ENCODE peak calls at places on chromosomes 16 and 17, in four cellular contexts. M is HCT116, I is nephron progenitor cell, S is neural crest cell. X is an unnamed sample.

GRCh38 chr17:65902165-65902564 is 289.8 kb downstream of the CEP112 start:
- DNase-seq in S (no peak), I (no peak), M (no peak), X (no peak)

GRCh38 chr17:42072323-42073187 is 22.2 kb upstream of the C17orf113 start:
- DNase-seq in S (peak; percentile 24), M (no peak), I (peak; percentile 72), X (no peak)

GRCh38 chr16:66544358-66544757 is 5.6 kb downstream of the TK2 start:
- DNase-seq in M (no peak), I (no peak), S (no peak), X (no peak)

GRCh38 chr16:23949630-23950290 is 114.0 kb downstream of the PRKCB start:
- DNase-seq in I (no peak), M (no peak), S (no peak), X (no peak)

GRCh38 chr16:25013049-25013448 is 2.1 kb downstream of the ARHGAP17 start:
- DNase-seq in I (no peak), M (no peak), S (no peak), X (no peak)

GRCh38 chr16:21001262-21001661 is 100.7 kb downstream of the LYRM1 start:
- DNase-seq in S (no peak), I (peak; percentile 21), M (peak; percentile 38), X (peak; percentile 39)

GRCh38 chr16:61382435-61382834 is 653.8 kb downstream of the CDH8 start:
- DNase-seq in S (no peak), M (no peak), I (no peak), X (no peak)

GRCh38 chr16:10920726-10921427 is 21.4 kb downstream of the DEXI start:
- DNase-seq in M (no peak), I (no peak), S (no peak), X (peak; percentile 40)

GRCh38 chr17:46974086-46974485 is 5.0 kb downstream of the RPRML start:
- DNase-seq in S (no peak), M (no peak), I (no peak), X (no peak)

GRCh38 chr17:75835315-75835987 is 8.8 kb downstream of the UNC13D start:
- DNase-seq in M (no peak), I (peak; percentile 40), S (no peak), X (no peak)

GRCh38 chr17:39664581-39665561 is at the start of gene TCAP:
- DNase-seq in I (no peak), M (no peak), S (no peak), X (no peak)

GRCh38 chr17:75525806-75526554 is 483 bp downstream of the LLGL2 start:
- DNase-seq in I (peak; percentile 48), S (no peak), M (no peak), X (no peak)

GRCh38 chr16:66651474-66651765 is 45.1 kb downstream of the CMTM4 start:
- DNase-seq in S (no peak), M (no peak), I (no peak), X (no peak)

GRCh38 chr16:67406628-67407027 is 9.6 kb downstream of the ZDHHC1 start:
- DNase-seq in M (no peak), I (no peak), S (no peak), X (peak; percentile 83)

GRCh38 chr16:46844771-46845170 is 13.8 kb upstream of the C16orf87 start:
- DNase-seq in M (no peak), I (no peak), S (no peak), X (no peak)

GRCh38 chr17:9291912-9292562 is 270.7 kb downstream of the NTN1 start:
- DNase-seq in I (peak; percentile 41), S (peak; percentile 33), M (no peak), X (peak; percentile 40)

GRCh38 chr17:73191443-73192218 is 1.2 kb upstream of the COG1 start:
- DNase-seq in M (peak; percentile 80), I (peak; percentile 69), S (peak; percentile 64), X (peak; percentile 77)

GRCh38 chr17:31371511-31372097 is 19.9 kb upstream of the RAB11FIP4 start:
- DNase-seq in M (no peak), I (no peak), S (no peak), X (no peak)

GRCh38 chr17:41975099-41976083 is 8.8 kb downstream of the CNP start:
- DNase-seq in I (no peak), M (no peak), S (no peak), X (no peak)

GRCh38 chr16:28139530-28139929 is 72.2 kb downstream of the XPO6 start:
- DNase-seq in S (no peak), I (no peak), M (no peak), X (no peak)

GRCh38 chr17:1435326-1435725 is 20.7 kb downstream of the CRK start:
- DNase-seq in S (no peak), I (no peak), M (no peak), X (no peak)

GRCh38 chr16:74726736-74727135 is 26.1 kb upstream of the MLKL start:
- DNase-seq in M (no peak), S (peak; percentile 48), I (peak; percentile 35), X (no peak)

GRCh38 chr16:79757968-79758367 is 157.4 kb upstream of the MAF start:
- DNase-seq in I (no peak), S (no peak), M (no peak), X (no peak)

GRCh38 chr16:9077001-9077809 is 14.2 kb upstream of the HAPSTR1 start:
- DNase-seq in S (no peak), I (no peak), M (peak; percentile 47), X (peak; percentile 88)

GRCh38 chr16:68700120-68700519 is 37.0 kb upstream of the CDH1 start:
- DNase-seq in I (no peak), M (no peak), S (no peak), X (no peak)

GRCh38 chr17:2233441-2233947 is 70.1 kb downstream of the SMG6 start:
- DNase-seq in S (no peak), M (no peak), I (peak; percentile 14), X (no peak)

GRCh38 chr17:82134101-82134500 is 36.1 kb upstream of the FASN start:
- DNase-seq in S (no peak), I (no peak), M (no peak), X (peak; percentile 41)

GRCh38 chr16:1295465-1295864 is 14.0 kb upstream of the UBE2I start:
- DNase-seq in I (no peak), S (no peak), M (no peak), X (peak; percentile 19)

GRCh38 chr17:32849879-32850278 is 27.0 kb downstream of the MYO1D start:
- DNase-seq in S (no peak), I (no peak), M (no peak), X (no peak)

GRCh38 chr16:10876799-10877341 is at the start of gene CIITA:
- DNase-seq in M (peak; percentile 81), S (no peak), I (no peak), X (peak; percentile 95)

GRCh38 chr17:81909966-81910839 is 996 bp downstream of the PCYT2 start:
- DNase-seq in M (no peak), I (peak; percentile 55), S (no peak), X (no peak)

GRCh38 chr17:42775534-42776098 is 2.4 kb downstream of the VPS25 start:
- DNase-seq in I (no peak), S (no peak), M (no peak), X (no peak)

GRCh38 chr17:14046978-14047377 is 22.3 kb upstream of the COX10 start:
- DNase-seq in I (no peak), M (no peak), S (no peak), X (no peak)

GRCh38 chr16:55700067-55700466 is 44.3 kb downstream of the SLC6A2 start:
- DNase-seq in I (no peak), S (no peak), M (no peak), X (no peak)

GRCh38 chr16:55699616-55700015 is 43.8 kb downstream of the SLC6A2 start:
- DNase-seq in M (no peak), I (no peak), S (no peak), X (no peak)

GRCh38 chr16:55697867-55698266 is 42.1 kb downstream of the SLC6A2 start:
- DNase-seq in S (no peak), M (no peak), I (no peak), X (no peak)

GRCh38 chr16:55700961-55701360 is 45.2 kb downstream of the SLC6A2 start:
- DNase-seq in I (no peak), M (no peak), S (no peak), X (peak; percentile 40)

GRCh38 chr16:55698331-55698730 is 42.5 kb downstream of the SLC6A2 start:
- DNase-seq in S (no peak), I (no peak), M (no peak), X (no peak)
- TF ChIP-seq CTCF in S (no peak), I (no peak), M (no peak), X (no peak)

GRCh38 chr16:84517366-84517765 is 12.9 kb upstream of the MEAK7 start:
- DNase-seq in M (no peak), I (no peak), S (no peak), X (no peak)
- TF ChIP-seq CTCF in M (no peak), I (no peak), S (no peak), X (no peak)

DNA sequence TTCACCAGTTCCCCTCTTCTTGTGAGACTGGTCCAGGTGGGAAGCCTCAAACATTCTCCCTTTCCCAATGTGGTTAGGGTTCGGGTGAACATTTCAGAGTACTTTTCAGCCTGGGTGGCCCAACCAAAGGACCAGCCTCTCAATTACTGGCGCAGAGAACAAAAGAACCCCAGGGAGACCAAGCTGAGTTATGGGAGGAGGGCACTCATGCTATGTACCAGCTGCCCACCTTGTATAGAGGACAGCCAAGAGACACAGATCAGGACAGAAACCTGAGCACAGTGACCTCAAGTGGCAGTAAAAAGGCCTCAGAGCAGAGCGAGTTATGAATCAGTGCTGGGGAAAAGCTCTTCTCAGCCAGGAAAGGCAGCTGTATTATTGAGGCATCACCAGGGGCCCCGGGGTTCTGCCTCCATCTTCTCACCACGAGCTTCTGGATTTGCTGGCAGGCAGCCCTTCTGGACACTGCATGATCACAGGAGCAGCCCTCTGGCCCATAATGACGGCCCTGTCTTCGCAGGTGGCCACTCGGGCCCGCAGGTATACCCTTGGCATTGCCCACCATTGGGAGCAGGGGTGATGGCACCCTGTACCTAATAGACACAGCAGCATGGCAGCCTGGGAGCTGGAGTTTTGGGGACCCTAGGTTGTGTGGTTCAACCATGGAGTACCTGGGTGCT is 3.8 kb downstream of the G6PC3 start:
- DNase-seq in S (no peak), M (no peak), I (no peak), X (no peak)
- TF ChIP-seq CTCF in S (no peak), M (no peak), I (no peak), X (no peak)

GRCh38 chr17:64064331-64064730 is 43.9 kb upstream of the ICAM2 start:
- DNase-seq in I (no peak), M (no peak), S (no peak), X (peak; percentile 90)

GRCh38 chr17:64061157-64061898 is 40.9 kb upstream of the ICAM2 start:
- DNase-seq in S (no peak), I (no peak), M (no peak), X (peak; percentile 77)

GRCh38 chr17:64063088-64063487 is 42.7 kb upstream of the ICAM2 start:
- DNase-seq in I (no peak), S (no peak), M (no peak), X (no peak)

GRCh38 chr17:64066709-64067108 is 46.3 kb upstream of the ICAM2 start:
- DNase-seq in I (no peak), S (no peak), M (no peak), X (no peak)

GRCh38 chr17:64063766-64064224 is 43.4 kb upstream of the ICAM2 start:
- DNase-seq in S (peak; percentile 37), I (peak; percentile 75), M (no peak), X (peak; percentile 84)
- TF ChIP-seq CTCF in S (peak; percentile 76), I (peak; percentile 66), M (peak; percentile 45), X (peak; percentile 69)

X was measured in epithelial cell of esophagus.